ENCODE peak calls at places on chromosomes 4 and X, in ten cellular contexts. D is stimulated activated CD4-positive, alpha-beta T cell treated with anti-CD3 and anti-CD28 coated beads, Interleukin-2, amount 100 ng/mL, for 24 hours; W is GM13976; A is NCI-H2081; V is NCI-H2171 treated with DMSO at 0.1 percent for 48 hours; B is dermis blood vessel endothelial cell; X is GM04504; N is naive thymus-derived CD4-positive, alpha-beta T cell; F is effector CD4-positive, alpha-beta T cell; M is GM12865. J is an unnamed sample.

GRCh38 chrX:40243699-40244098 is 145.9 kb upstream of the BCOR start:
- DNase-seq in D (no peak), W (no peak), A (no peak), V (no peak), B (no peak), X (no peak), N (no peak), F (no peak), M (no peak), J (no peak)

GRCh38 chr4:68369474-68369805 is 19.6 kb upstream of the YTHDC1 start:
- DNase-seq in D (no peak), W (no peak), A (no peak), V (no peak), B (no peak), X (no peak), N (no peak), F (no peak), M (no peak), J (no peak)

GRCh38 chr4:133320576-133321170 is 171.6 kb downstream of the PCDH10 start:
- DNase-seq in D (no peak), W (peak), A (peak), V (peak), B (peak), X (peak), N (no peak), F (no peak), M (peak), J (peak)

GRCh38 chr4:25030283-25031076 is at the start of gene LGI2:
- DNase-seq in D (no peak), W (peak), A (peak), V (peak), B (peak), X (no peak), N (no peak), F (no peak), M (no peak), J (no peak)

GRCh38 chr4:176794151-176794550 is 1.4 kb upstream of the VEGFC start:
- DNase-seq in D (no peak), W (no peak), A (no peak), V (no peak), B (peak), X (peak), N (no peak), F (no peak), M (no peak), J (no peak)

GRCh38 chr4:117466388-117466787 is 381.0 kb upstream of the TRAM1L1 start:
- DNase-seq in D (no peak), W (no peak), A (no peak), V (no peak), B (no peak), X (no peak), N (no peak), F (no peak), M (no peak), J (no peak)

GRCh38 chrX:137431693-137432488 is 134.0 kb upstream of the ZIC3 start:
- DNase-seq in D (no peak), W (no peak), A (no peak), V (no peak), B (no peak), X (no peak), N (no peak), F (no peak), M (no peak), J (peak)

GRCh38 chr4:166017804-166018203 is 144.8 kb downstream of the TLL1 start:
- DNase-seq in D (no peak), W (no peak), A (no peak), V (no peak), B (no peak), X (no peak), N (no peak), F (no peak), M (no peak), J (no peak)

GRCh38 chrX:120356084-120356483 is 5.8 kb upstream of the ATP1B4 start:
- DNase-seq in D (no peak), W (no peak), A (no peak), V (no peak), B (no peak), X (no peak), N (no peak), F (no peak), M (no peak), J (no peak)

GRCh38 chr4:43843501-43843900 is 605.1 kb downstream of the KCTD8 start:
- DNase-seq in D (no peak), W (no peak), A (no peak), V (no peak), B (peak), X (no peak), N (no peak), F (no peak), M (no peak), J (no peak)

GRCh38 chr4:159390648-159391047 is 287.8 kb downstream of the RAPGEF2 start:
- DNase-seq in D (no peak), W (no peak), A (no peak), V (no peak), B (peak), X (peak), N (no peak), F (no peak), M (no peak), J (peak)

GRCh38 chr4:56128231-56128630 is 179.5 kb downstream of the CEP135 start:
- DNase-seq in D (no peak), W (no peak), A (peak), V (no peak), B (peak), X (no peak), N (no peak), F (no peak), M (no peak), J (no peak)

GRCh38 chr4:182662551-182662950 is 254.6 kb downstream of the DCTD start:
- DNase-seq in D (no peak), W (no peak), A (no peak), V (no peak), B (no peak), X (no peak), N (no peak), F (no peak), M (no peak), J (no peak)

GRCh38 chrX:136687457-136687856 is 39.5 kb downstream of the CD40LG start:
- DNase-seq in D (peak), W (no peak), A (no peak), V (no peak), B (no peak), X (no peak), N (peak), F (no peak), M (no peak), J (no peak)

GRCh38 chr4:140213736-140214135 is 59.8 kb upstream of the MAML3 start:
- DNase-seq in D (no peak), W (no peak), A (no peak), V (no peak), B (no peak), X (no peak), N (no peak), F (no peak), M (no peak), J (no peak)

GRCh38 chrX:115894087-115894486 is 276.5 kb upstream of the AGTR2 start:
- DNase-seq in D (no peak), W (no peak), A (peak), V (peak), B (no peak), X (peak), N (no peak), F (no peak), M (peak), J (peak)

GRCh38 chrX:368811-369562 is 17.7 kb downstream of the PPP2R3B start:
- DNase-seq in D (no peak), W (no peak), A (no peak), V (no peak), B (no peak), X (no peak), N (no peak), F (no peak), M (no peak), J (peak)

GRCh38 chr4:25926473-25926872 is 12.5 kb downstream of the SMIM20 start:
- DNase-seq in D (no peak), W (no peak), A (peak), V (no peak), B (peak), X (no peak), N (no peak), F (no peak), M (no peak), J (no peak)

GRCh38 chr4:188811116-188811515 is 671.9 kb downstream of the TRIML1 start:
- DNase-seq in D (no peak), W (no peak), A (no peak), V (no peak), B (no peak), X (no peak), N (no peak), F (no peak), M (no peak), J (no peak)

GRCh38 chrX:10512258-10512657 is 108.1 kb downstream of the MID1 start:
- DNase-seq in D (no peak), W (no peak), A (no peak), V (peak), B (peak), X (no peak), N (no peak), F (no peak), M (no peak), J (peak)

GRCh38 chr4:144591401-144591800 is 54.6 kb upstream of the HHIP start:
- DNase-seq in D (no peak), W (no peak), A (peak), V (no peak), B (peak), X (peak), N (no peak), F (no peak), M (no peak), J (peak)

GRCh38 chrX:70254063-70254400 is 6.0 kb downstream of the P2RY4 start:
- DNase-seq in D (no peak), W (no peak), A (no peak), V (no peak), B (no peak), X (no peak), N (no peak), F (no peak), M (no peak), J (no peak)

GRCh38 chrX:140510895-140511295 is 6.0 kb upstream of the SOX3 start:
- DNase-seq in D (no peak), W (no peak), A (no peak), V (no peak), B (no peak), X (no peak), N (no peak), F (no peak), M (no peak), J (no peak)

GRCh38 chrX:117995378-117995777 is 121.2 kb downstream of the KLHL13 start:
- DNase-seq in D (no peak), W (no peak), A (no peak), V (no peak), B (no peak), X (no peak), N (no peak), F (no peak), M (no peak), J (no peak)

GRCh38 chr4:186587416-186588018 is 32.1 kb upstream of the MTNR1A start:
- DNase-seq in D (peak), W (peak), A (peak), V (no peak), B (peak), X (no peak), N (peak), F (peak), M (peak), J (peak)

GRCh38 chr4:10480616-10481015 is 23.4 kb upstream of the ZNF518B start:
- DNase-seq in D (no peak), W (no peak), A (no peak), V (no peak), B (no peak), X (no peak), N (no peak), F (no peak), M (no peak), J (no peak)

GRCh38 chrX:8971116-8971515 is 62.8 kb downstream of the FAM9B start:
- DNase-seq in D (no peak), W (peak), A (peak), V (peak), B (peak), X (no peak), N (peak), F (no peak), M (peak), J (peak)

GRCh38 chr4:86218721-86219481 is 141.0 kb downstream of the MAPK10 start:
- DNase-seq in D (no peak), W (no peak), A (peak), V (no peak), B (no peak), X (no peak), N (no peak), F (no peak), M (no peak), J (no peak)

GRCh38 chr4:86891785-86892638 is at the start of gene C4orf36:
- DNase-seq in D (peak), W (peak), A (peak), V (peak), B (peak), X (no peak), N (no peak), F (no peak), M (peak), J (peak)

GRCh38 chrX:153766098-153766817 is 2.2 kb downstream of the PLXNB3 start:
- DNase-seq in D (peak), W (peak), A (no peak), V (peak), B (peak), X (peak), N (no peak), F (no peak), M (peak), J (peak)

GRCh38 chr4:47451657-47452056 is 11.8 kb downstream of the COMMD8 start:
- DNase-seq in D (no peak), W (no peak), A (no peak), V (no peak), B (no peak), X (no peak), N (no peak), F (no peak), M (no peak), J (no peak)

GRCh38 chr4:184284336-184284690 is 66.6 kb upstream of the ENPP6 start:
- DNase-seq in D (no peak), W (no peak), A (no peak), V (no peak), B (no peak), X (no peak), N (no peak), F (no peak), M (peak), J (no peak)

GRCh38 chr4:70583952-70584834 is 7.9 kb upstream of the AMBN start:
- DNase-seq in D (no peak), W (no peak), A (peak), V (no peak), B (peak), X (no peak), N (no peak), F (no peak), M (no peak), J (no peak)

GRCh38 chr4:57424231-57424897 is 314.2 kb upstream of the IGFBP7 start:
- DNase-seq in D (no peak), W (no peak), A (no peak), V (no peak), B (peak), X (peak), N (no peak), F (no peak), M (no peak), J (no peak)

GRCh38 chrX:138298268-138298667 is 413.2 kb downstream of the FGF13 start:
- DNase-seq in D (no peak), W (no peak), A (no peak), V (no peak), B (no peak), X (no peak), N (no peak), F (no peak), M (no peak), J (peak)

GRCh38 chrX:85326234-85327059 is 53.0 kb downstream of the POF1B start:
- DNase-seq in D (no peak), W (no peak), A (no peak), V (no peak), B (no peak), X (no peak), N (no peak), F (no peak), M (no peak), J (no peak)

GRCh38 chr4:42151568-42152506 is 618 bp downstream of the BEND4 start:
- DNase-seq in D (no peak), W (peak), A (peak), V (peak), B (no peak), X (no peak), N (no peak), F (no peak), M (peak), J (peak)

GRCh38 chr4:176939445-176939844 is 146.7 kb upstream of the VEGFC start:
- DNase-seq in D (no peak), W (no peak), A (no peak), V (no peak), B (peak), X (no peak), N (no peak), F (no peak), M (no peak), J (no peak)

J was measured in A673.